ENCODE peak calls at places on chromosomes 2 and 18, in ten cellular contexts. D is GM12878, A is adrenal gland, H is IMR-90, S is K562, W is cardiac muscle cell, X is body of pancreas, N is ascending aorta, K is upper lobe of right lung, P is neural progenitor cell. E is an unnamed sample.

GRCh38 chr2:205721057-205721767 is 38.9 kb downstream of the NRP2 start:
- DNase-seq in D (no peak), K (no peak), H (no peak), N (no peak), S (peak; percentile 10), A (no peak), X (no peak), P (peak; percentile 75), W (no peak), E (no peak)

GRCh38 chr18:3603460-3604259 is 153.7 kb downstream of the TGIF1 start:
- DNase-seq in X (peak; percentile 79), K (no peak), D (no peak), N (no peak), S (peak; percentile 72), W (no peak), P (peak; percentile 91), A (peak; percentile 52), H (peak; percentile 99), E (no peak)

GRCh38 chr2:16071865-16072637 is 131.7 kb downstream of the MYCN start:
- DNase-seq in W (no peak), A (no peak), X (no peak), D (no peak), S (no peak), P (no peak), N (no peak), K (no peak), H (no peak), E (no peak)

GRCh38 chr2:46012618-46013240 is 284.5 kb upstream of the EPAS1 start:
- DNase-seq in D (no peak), K (no peak), N (no peak), H (peak; percentile 52), S (no peak), A (no peak), X (no peak), W (no peak), P (no peak), E (no peak)

GRCh38 chr18:50194623-50195532 is at the start of gene MYO5B:
- DNase-seq in P (peak; percentile 92), W (peak; percentile 82), D (no peak), X (peak; percentile 92), N (no peak), K (peak; percentile 93), S (peak; percentile 63), A (peak; percentile 39), H (no peak), E (no peak)

GRCh38 chr2:23134726-23135125 is 250.3 kb upstream of the KLHL29 start:
- DNase-seq in N (no peak), K (no peak), D (no peak), A (no peak), X (no peak), W (peak; percentile 21), S (no peak), P (no peak), H (no peak), E (no peak)

GRCh38 chr2:120686511-120687168 is 49.0 kb upstream of the GLI2 start:
- DNase-seq in X (no peak), H (no peak), K (peak; percentile 28), D (no peak), S (peak; percentile 40), N (no peak), W (no peak), A (no peak), P (no peak), E (no peak)

GRCh38 chr2:61220768-61221167 is 58.8 kb downstream of the C2orf74 start:
- DNase-seq in S (no peak), A (no peak), N (no peak), X (no peak), W (no peak), P (no peak), H (peak; percentile 50), D (no peak), K (no peak), E (no peak)

GRCh38 chr2:159706385-159706980 is 5.8 kb upstream of the MARCHF7 start:
- DNase-seq in A (no peak), W (no peak), N (no peak), X (no peak), S (no peak), H (no peak), K (no peak), D (no peak), P (no peak), E (no peak)

GRCh38 chr2:234031207-234031606 is 19.3 kb upstream of the SPP2 start:
- DNase-seq in N (no peak), S (no peak), A (no peak), D (no peak), P (no peak), H (peak; percentile 12), K (no peak), W (no peak), X (no peak), E (no peak)

GRCh38 chr2:10971855-10972348 is 60.2 kb downstream of the KCNF1 start:
- DNase-seq in A (no peak), N (no peak), K (no peak), W (no peak), S (no peak), D (no peak), X (no peak), H (no peak), P (peak; percentile 87), E (no peak)

GRCh38 chr2:29295843-29296242 is 180.6 kb downstream of the CLIP4 start:
- DNase-seq in X (peak; percentile 24), D (no peak), W (peak; percentile 53), N (no peak), S (no peak), P (peak; percentile 52), K (peak; percentile 55), H (peak; percentile 26), A (no peak), E (no peak)

GRCh38 chr2:86237172-86237571 is 37.9 kb downstream of the MRPL35 start:
- DNase-seq in X (no peak), N (no peak), S (no peak), A (no peak), H (no peak), K (no peak), D (no peak), P (no peak), W (no peak), E (no peak)

GRCh38 chr2:40448476-40449079 is 3.3 kb downstream of the SLC8A1 start:
- DNase-seq in N (no peak), P (peak; percentile 52), D (no peak), S (no peak), X (no peak), K (no peak), W (peak; percentile 57), H (peak; percentile 52), A (no peak), E (no peak)

GRCh38 chr2:37348155-37348554 is 3.7 kb downstream of the QPCT start:
- DNase-seq in K (no peak), X (no peak), D (no peak), S (no peak), W (no peak), P (no peak), H (no peak), A (no peak), N (no peak), E (no peak)

GRCh38 chr18:26700201-26700600 is 151.8 kb upstream of the KCTD1 start:
- DNase-seq in W (no peak), X (no peak), S (no peak), K (no peak), P (no peak), H (no peak), A (no peak), D (no peak), N (no peak), E (no peak)
- H3K4me3 ChIP-seq in W (no peak overlapping the region), X (no peak overlapping the region), S (no peak overlapping the region), K (no peak overlapping the region), P (no peak overlapping the region), H (no peak overlapping the region), A (no peak overlapping the region), D (no peak overlapping the region), N (no peak overlapping the region), E (no peak overlapping the region)

DNA sequence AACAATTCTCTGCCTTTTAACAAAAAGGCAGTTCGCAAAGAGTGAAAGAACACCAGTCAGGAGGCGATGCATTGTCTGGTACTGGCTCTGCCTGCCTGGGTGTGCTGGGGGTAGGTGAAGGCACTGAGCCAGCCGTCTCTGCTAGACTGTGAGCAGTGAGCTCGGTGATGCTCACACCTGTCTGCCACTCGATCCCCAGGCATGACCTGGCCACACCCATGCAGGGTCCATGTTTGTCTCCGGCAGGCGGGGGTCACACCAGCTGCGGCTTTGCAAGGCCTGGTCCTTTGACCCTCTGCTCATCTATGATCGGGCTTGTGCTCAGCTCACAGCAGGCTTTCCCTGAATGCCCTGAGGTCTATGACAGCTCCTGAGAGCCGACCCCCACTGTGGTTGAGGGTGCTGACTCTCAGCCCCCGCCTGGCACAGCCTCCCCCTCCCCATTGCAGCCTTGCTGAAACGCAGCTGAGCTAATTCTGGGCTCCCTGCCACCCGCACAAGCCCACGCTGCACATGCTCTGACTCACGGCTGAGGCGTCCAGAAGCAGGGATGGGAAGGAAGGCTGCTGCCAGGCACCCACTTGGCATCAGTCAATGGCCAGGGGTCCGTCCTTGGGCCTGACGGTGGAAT is 23.7 kb downstream of the CRACDL start:
- DNase-seq in W (no peak), H (peak; percentile 89), P (no peak), S (no peak), D (no peak), N (peak; percentile 21), X (peak; percentile 90), K (peak; percentile 79), A (peak; percentile 79), E (no peak)
- H3K4me1 ChIP-seq in W (peaks cover 16% of the 10 kb centered on the region), H (peaks cover 13% of the 10 kb centered on the region), P (peaks cover 17% of the 10 kb centered on the region), S (no peaks in the 10 kb centered on the region), D (no peaks in the 10 kb centered on the region), N (peaks cover 13% of the 10 kb centered on the region), X (peaks cover 65% of the 10 kb centered on the region), K (peaks cover 38% of the 10 kb centered on the region), A (peaks cover 12% of the 10 kb centered on the region), E (peaks cover 13% of the 10 kb centered on the region)

GRCh38 chr2:145060876-145061275 is 541.0 kb upstream of the ZEB2 start:
- DNase-seq in D (no peak), S (no peak), H (no peak), P (no peak), A (no peak), X (no peak), K (no peak), N (no peak), W (no peak), E (no peak)

GRCh38 chr2:145055651-145056050 is 535.7 kb upstream of the ZEB2 start:
- DNase-seq in P (no peak), W (no peak), A (no peak), K (no peak), N (no peak), X (no peak), D (no peak), S (no peak), H (no peak), E (no peak)

DNA sequence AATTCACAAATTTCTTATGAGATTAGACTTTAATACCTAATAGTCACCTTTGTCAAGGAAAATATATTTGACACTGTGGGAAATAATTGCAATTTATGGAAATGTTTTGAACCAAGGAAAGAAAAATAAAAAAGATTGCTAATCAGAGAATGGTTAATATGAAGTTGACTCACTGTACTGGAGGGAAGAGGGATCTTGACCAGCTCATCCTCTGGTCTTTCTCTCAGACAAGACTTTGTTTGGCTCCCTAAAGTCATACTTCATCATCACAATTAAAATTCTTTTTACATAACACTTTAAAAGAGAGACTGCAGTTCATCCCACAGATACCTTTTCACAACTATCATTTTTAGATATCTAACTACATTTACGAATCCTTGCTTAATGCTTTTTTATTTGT is 538.5 kb upstream of the ZEB2 start:
- DNase-seq in A (no peak), W (no peak), P (no peak), X (no peak), D (no peak), H (no peak), K (no peak), N (no peak), S (no peak), E (no peak)
- H3K4me3 ChIP-seq in A (no peak overlapping the region), W (no peak overlapping the region), P (no peak overlapping the region), X (no peak overlapping the region), D (no peak overlapping the region), H (no peak overlapping the region), K (no peak overlapping the region), N (no peak overlapping the region), S (no peak overlapping the region), E (no peak overlapping the region)

GRCh38 chr2:235701206-235701605 is 207.4 kb downstream of the AGAP1 start:
- DNase-seq in X (no peak), S (no peak), W (no peak), A (no peak), K (no peak), N (no peak), P (no peak), D (no peak), H (no peak), E (no peak)
- H3K4me1 ChIP-seq in X (peaks cover 3% of the 10 kb centered on the region), S (no peaks in the 10 kb centered on the region), W (peaks cover 7% of the 10 kb centered on the region), A (no peaks in the 10 kb centered on the region), K (peaks cover 4% of the 10 kb centered on the region), N (no peaks in the 10 kb centered on the region), P (peaks cover 6% of the 10 kb centered on the region), D (no peaks in the 10 kb centered on the region), H (peaks cover 5% of the 10 kb centered on the region), E (peaks cover 12% of the 10 kb centered on the region)

E was measured in thoracic aorta.